ENCODE peak calls at places on chromosomes 6 and 20, in eight cellular contexts. L, V, H, R, B, T, O and E are unnamed samples.

GRCh38 chr6:53796791-53797190 is 2.0 kb downstream of the LRRC1 start:
- DNase-seq in O (no peak), B (no peak), R (no peak), T (no peak), H (no peak), V (peak), L (no peak), E (no peak)

GRCh38 chr6:45455408-45455807 is 77.7 kb upstream of the SUPT3H start:
- DNase-seq in T (no peak), O (no peak), B (no peak), R (no peak), L (no peak), V (no peak), H (no peak), E (no peak)

GRCh38 chr20:17519606-17520285 is 11.4 kb downstream of the BFSP1 start:
- DNase-seq in T (no peak), B (no peak), R (no peak), V (no peak), O (no peak), H (no peak), L (no peak), E (no peak)

GRCh38 chr6:148082721-148083120 is 259.9 kb upstream of the SASH1 start:
- DNase-seq in L (no peak), H (no peak), B (no peak), O (no peak), T (no peak), V (peak), R (no peak), E (no peak)

GRCh38 chr6:50837589-50838445 is 19.1 kb downstream of the TFAP2B start:
- DNase-seq in T (no peak), V (no peak), L (no peak), O (no peak), R (no peak), B (peak), H (no peak), E (peak)

GRCh38 chr20:20754758-20755157 is 42.3 kb upstream of the RALGAPA2 start:
- DNase-seq in O (no peak), H (no peak), V (no peak), L (no peak), R (no peak), B (no peak), T (no peak), E (no peak)

GRCh38 chr6:52514514-52514913 is 62.3 kb downstream of the TRAM2 start:
- DNase-seq in R (peak), B (no peak), L (no peak), H (no peak), O (no peak), V (peak), T (no peak), E (no peak)

GRCh38 chr6:146543211-146543939 is at the start of gene RAB32:
- DNase-seq in O (no peak), L (peak), B (peak), R (peak), T (no peak), H (no peak), V (peak), E (peak)

GRCh38 chr6:131669891-131670290 is 31.3 kb downstream of the OR2A4 start:
- DNase-seq in L (no peak), B (no peak), O (no peak), V (peak), T (no peak), H (no peak), R (no peak), E (no peak)

GRCh38 chr6:16331328-16332174 is 93.2 kb downstream of the GMPR start:
- DNase-seq in R (peak), B (peak), T (peak), V (peak), O (peak), L (no peak), H (peak), E (peak)

GRCh38 chr6:160278786-160279310 is 20.2 kb upstream of the SLC22A2 start:
- DNase-seq in O (no peak), T (no peak), H (no peak), V (no peak), R (no peak), B (no peak), L (no peak), E (no peak)

GRCh38 chr20:47432251-47433210 is 69.2 kb upstream of the NCOA3 start:
- DNase-seq in B (no peak), O (no peak), T (no peak), V (no peak), R (no peak), H (no peak), L (no peak), E (peak)